ENCODE peak calls at places on chromosomes 3 and 15, in five cellular contexts. B, O, A, G and F are unnamed samples.

GRCh38 chr15:37095993-37096877 is 4.1 kb downstream of the MEIS2 start:
- DNase-seq in B (peak; percentile 67), O (no peak), A (no peak), G (no peak), F (no peak)

GRCh38 chr3:60363817-60364216 is 887.4 kb downstream of the FHIT start:
- DNase-seq in B (no peak), O (no peak), A (no peak), G (no peak), F (no peak)

GRCh38 chr15:76169013-76169412 is 109.2 kb downstream of the TMEM266 start:
- DNase-seq in B (no peak), O (no peak), A (no peak), G (no peak), F (peak; percentile 46)

GRCh38 chr3:132870596-132870995 is 148.4 kb upstream of the NPHP3 start:
- DNase-seq in B (no peak), O (no peak), A (no peak), G (no peak), F (no peak)

GRCh38 chr15:49712846-49713450 is 92.1 kb downstream of the DTWD1 start:
- DNase-seq in B (no peak), O (no peak), A (no peak), G (no peak), F (no peak)

GRCh38 chr15:96365781-96366525 is 35.5 kb downstream of the NR2F2 start:
- DNase-seq in B (no peak), O (no peak), A (no peak), G (no peak), F (no peak)

GRCh38 chr3:83823095-83823494 is 1135.7 kb upstream of the CADM2 start:
- DNase-seq in B (no peak), O (no peak), A (no peak), G (no peak), F (no peak)

GRCh38 chr3:195774917-195775316 is 36.8 kb downstream of the MUC4 start:
- DNase-seq in B (no peak), O (peak; percentile 53), A (peak; percentile 51), G (peak; percentile 33), F (no peak)

GRCh38 chr15:25093455-25094029 is 138.8 kb downstream of the SNRPN start:
- DNase-seq in B (no peak), O (no peak), A (no peak), G (no peak), F (no peak)

GRCh38 chr15:25089577-25089976 is 134.8 kb downstream of the SNRPN start:
- DNase-seq in B (no peak), O (no peak), A (no peak), G (no peak), F (no peak)

GRCh38 chr15:25090073-25090733 is 135.4 kb downstream of the SNRPN start:
- DNase-seq in B (no peak), O (no peak), A (no peak), G (no peak), F (no peak)

GRCh38 chr15:25092661-25093060 is 137.9 kb downstream of the SNRPN start:
- DNase-seq in B (no peak), O (no peak), A (no peak), G (no peak), F (no peak)

DNA sequence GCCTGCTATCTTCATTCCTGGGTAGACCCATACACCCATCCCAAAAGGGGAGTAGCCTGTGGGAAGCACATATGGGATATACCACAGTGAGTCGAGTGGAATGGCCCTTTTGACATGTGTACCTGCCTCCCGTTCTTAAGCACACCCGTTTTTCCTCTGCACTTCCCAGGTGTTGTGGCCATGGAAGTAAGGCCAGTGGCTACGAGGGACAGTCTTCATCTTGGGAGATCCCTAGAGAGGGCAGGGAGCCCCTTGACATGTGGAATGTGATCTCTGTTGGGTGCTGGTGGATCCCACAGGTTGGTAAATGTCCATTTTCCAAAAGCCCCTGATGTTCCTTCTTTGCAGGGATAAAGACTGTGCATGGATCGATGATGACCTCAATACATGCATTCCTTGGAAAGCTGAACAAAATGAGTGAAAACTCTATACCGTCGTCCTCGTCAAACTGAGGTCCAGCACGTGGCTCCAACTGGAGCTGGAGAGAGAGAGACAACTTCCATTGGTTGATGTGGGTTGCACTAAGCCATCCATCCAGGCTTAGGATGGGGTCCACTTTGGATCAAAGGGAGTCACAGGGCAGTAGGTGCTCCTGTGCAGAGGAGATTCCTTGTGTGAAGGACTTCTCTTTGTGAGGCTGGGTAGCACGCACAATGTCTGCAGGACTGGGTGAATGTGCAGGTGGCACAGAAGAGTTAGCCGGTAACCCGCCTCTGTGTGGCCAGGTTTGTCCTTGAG is 136.8 kb downstream of the SNRPN start:
- DNase-seq in B (no peak), O (no peak), A (no peak), G (no peak), F (no peak)
- H3K9me3 ChIP-seq in B (peaks cover 90% of the 10 kb centered on the region), O (peaks cover 10% of the 10 kb centered on the region), A (peaks cover 56% of the 10 kb centered on the region), G (no peaks in the 10 kb centered on the region), F (peaks cover 3% of the 10 kb centered on the region)

DNA sequence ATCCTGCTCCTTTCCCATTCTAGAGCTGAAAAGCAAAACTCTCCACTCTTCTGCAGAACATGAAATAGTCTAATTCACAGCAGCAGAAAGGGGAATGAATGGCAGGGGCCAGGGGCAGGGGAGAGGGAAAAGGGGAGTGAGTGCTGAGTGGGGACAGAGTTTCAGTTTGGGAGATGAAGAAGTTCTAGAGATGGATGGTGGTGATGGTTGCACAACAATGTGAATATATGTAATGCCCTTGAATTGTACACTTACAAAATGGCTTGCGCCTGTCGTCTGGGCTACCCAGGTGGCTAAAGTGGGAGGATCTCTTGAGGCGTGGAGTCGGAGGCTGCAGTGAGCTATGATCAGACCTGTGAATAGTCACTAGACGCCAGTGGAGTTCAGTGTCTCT is 78.5 kb upstream of the MEF2A start:
- DNase-seq in B (no peak), O (no peak), A (no peak), G (no peak), F (no peak)
- TF ChIP-seq CTCF in B (no peak), O (no peak), A (no peak), G (no peak), F (no peak)

DNA sequence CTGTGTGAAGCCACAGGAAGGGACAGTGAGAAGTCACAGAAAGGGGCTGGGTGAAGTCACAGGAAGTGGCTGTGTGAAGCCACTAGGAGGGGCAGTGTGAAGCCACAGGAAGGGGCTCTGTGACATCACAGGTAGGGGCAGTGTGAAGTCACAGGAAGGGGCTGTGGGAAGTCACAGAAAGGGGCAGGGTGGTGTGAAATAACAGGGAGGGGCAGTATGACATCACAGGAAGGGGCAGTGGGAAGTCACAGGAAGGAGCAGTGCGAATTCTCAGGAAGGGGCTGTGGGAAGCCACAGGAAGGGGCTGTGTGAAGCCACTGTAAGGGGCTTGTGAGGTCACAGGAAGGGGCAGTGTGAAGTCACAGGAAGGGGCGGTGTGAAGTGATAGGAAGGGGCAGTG is 35.9 kb downstream of the GASK1A start:
- DNase-seq in B (no peak), O (no peak), A (no peak), G (no peak), F (no peak)
- H3K9me3 ChIP-seq in B (no peaks in the 10 kb centered on the region), O (peaks cover 52% of the 10 kb centered on the region), A (no peaks in the 10 kb centered on the region), G (no peaks in the 10 kb centered on the region), F (peaks cover 26% of the 10 kb centered on the region)

GRCh38 chr15:51227967-51228783 is 110.2 kb downstream of the CYP19A1 start:
- DNase-seq in B (no peak), O (peak; percentile 26), A (peak; percentile 16), G (no peak), F (no peak)
- TF ChIP-seq CTCF in B (no peak), O (no peak), A (no peak), G (no peak), F (no peak)

DNA sequence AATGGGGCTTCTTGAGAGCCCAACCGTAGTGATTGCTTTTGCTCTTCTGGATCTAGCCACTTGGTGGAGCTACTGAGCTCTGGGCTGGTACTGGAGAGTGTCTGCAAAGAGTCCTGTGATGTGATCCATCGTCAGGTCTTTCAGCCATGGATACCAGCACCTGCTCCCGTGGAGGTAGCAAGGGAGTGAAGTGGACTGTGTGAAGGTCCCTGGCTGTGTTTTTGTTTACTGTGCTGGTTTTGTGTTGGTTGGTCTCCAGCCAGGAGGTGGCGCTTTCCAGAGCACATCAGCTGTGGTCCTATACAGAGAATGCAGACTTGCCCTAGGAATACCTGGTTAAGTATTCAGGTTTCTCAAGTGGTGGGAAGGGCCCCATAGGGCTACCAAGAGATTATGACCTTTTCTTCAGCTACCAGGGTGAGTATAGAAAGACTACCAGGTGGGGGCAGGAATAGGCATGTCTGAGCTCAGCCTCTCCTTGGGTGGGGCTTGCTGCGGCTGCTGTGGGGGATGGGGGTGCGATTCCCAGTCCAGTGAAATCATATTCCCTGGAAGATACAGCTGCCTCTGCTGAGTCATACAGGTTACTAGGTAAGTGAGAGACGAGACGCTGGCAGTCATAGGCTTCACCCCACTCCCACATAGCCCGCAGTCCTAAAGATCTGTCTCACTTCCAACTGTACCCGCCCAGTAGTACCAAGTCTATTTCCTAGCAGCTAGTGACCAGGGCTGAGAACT is 733.7 kb downstream of the ZNF385D start:
- DNase-seq in B (no peak), O (no peak), A (no peak), G (no peak), F (no peak)
- H3K9me3 ChIP-seq in B (no peaks in the 10 kb centered on the region), O (no peaks in the 10 kb centered on the region), A (no peaks in the 10 kb centered on the region), G (no peaks in the 10 kb centered on the region), F (no peaks in the 10 kb centered on the region)